ENCODE peak calls at places on chromosome 14, in seven cellular contexts. N, G, A, T, I, E and U are unnamed samples.

GRCh38 chr14:59240356-59240755 is 51.9 kb downstream of the DAAM1 start:
- DNase-seq in A (no peak), E (no peak), I (no peak), G (no peak), T (no peak), N (no peak), U (no peak)

GRCh38 chr14:72714094-72714493 is 179.8 kb downstream of the DPF3 start:
- DNase-seq in I (peak), A (no peak), G (no peak), N (no peak), T (no peak), E (no peak), U (no peak)

GRCh38 chr14:50320279-50320678 is 8.2 kb downstream of the DMAC2L start:
- DNase-seq in I (no peak), A (no peak), T (no peak), E (no peak), G (no peak), N (no peak), U (no peak)

GRCh38 chr14:29906256-29906885 is 21.3 kb downstream of the PRKD1 start:
- DNase-seq in A (no peak), N (no peak), I (no peak), E (no peak), T (no peak), G (no peak), U (no peak)

GRCh38 chr14:53516261-53516774 is 363.2 kb upstream of the DDHD1 start:
- DNase-seq in G (no peak), T (no peak), E (no peak), I (no peak), N (no peak), A (no peak), U (no peak)

GRCh38 chr14:59332727-59333126 is 132.5 kb downstream of the GPR135 start:
- DNase-seq in I (no peak), T (no peak), N (no peak), A (no peak), G (no peak), E (no peak), U (no peak)

GRCh38 chr14:49875640-49876198 is 17.2 kb upstream of the ARF6 start:
- DNase-seq in T (no peak), I (no peak), N (no peak), A (no peak), G (no peak), E (no peak), U (no peak)

GRCh38 chr14:97299661-97300060 is 502.5 kb downstream of the VRK1 start:
- DNase-seq in T (no peak), I (peak), N (no peak), G (no peak), A (no peak), E (no peak), U (no peak)

GRCh38 chr14:71181215-71182003 is 274.1 kb downstream of the PCNX1 start:
- DNase-seq in A (no peak), N (no peak), T (no peak), E (no peak), I (no peak), G (no peak), U (no peak)

GRCh38 chr14:92352158-92352985 is 29.4 kb downstream of the SLC24A4 start:
- DNase-seq in G (no peak), T (no peak), E (no peak), I (peak), A (peak), N (no peak), U (no peak)

GRCh38 chr14:30608533-30609006 is 13.5 kb upstream of the SCFD1 start:
- DNase-seq in G (no peak), E (no peak), I (no peak), T (no peak), A (no peak), N (no peak), U (peak)

GRCh38 chr14:51006781-51007211 is 62.5 kb upstream of the PYGL start:
- DNase-seq in N (no peak), T (no peak), I (no peak), E (peak), G (no peak), A (peak), U (peak)

GRCh38 chr14:105294142-105294597 is 6.6 kb downstream of the BRF1 start:
- DNase-seq in G (no peak), A (peak), I (peak), N (peak), E (no peak), T (peak), U (no peak)

GRCh38 chr14:72679591-72680151 is 214.2 kb downstream of the DPF3 start:
- DNase-seq in N (no peak), A (no peak), I (no peak), G (no peak), E (no peak), T (no peak), U (no peak)

GRCh38 chr14:59964251-59965007 is 44.5 kb downstream of the LRRC9 start:
- DNase-seq in I (peak), T (no peak), E (no peak), G (no peak), N (no peak), A (no peak), U (no peak)

GRCh38 chr14:74933925-74934435 is 10.9 kb upstream of the RPS6KL1 start:
- DNase-seq in N (no peak), E (no peak), A (no peak), T (no peak), I (no peak), G (no peak), U (no peak)

GRCh38 chr14:31426663-31427062 is 6.3 kb upstream of the HEATR5A start:
- DNase-seq in A (no peak), E (no peak), I (no peak), T (no peak), N (no peak), G (no peak), U (no peak)

GRCh38 chr14:103745424-103745823 is 29.8 kb downstream of the ZFYVE21 start:
- DNase-seq in T (no peak), G (peak), N (no peak), E (no peak), A (no peak), I (no peak), U (no peak)

GRCh38 chr14:104892517-104893434 is 27.7 kb downstream of the CEP170B start:
- DNase-seq in A (peak), N (no peak), I (no peak), T (no peak), G (peak), E (no peak), U (no peak)

GRCh38 chr14:55052259-55052930 is 948 bp downstream of the MAPK1IP1L start:
- DNase-seq in A (no peak), I (no peak), N (no peak), G (no peak), T (no peak), E (no peak), U (no peak)

GRCh38 chr14:104925941-104926609 is 1.4 kb downstream of the PLD4 start:
- DNase-seq in G (peak), E (no peak), T (no peak), N (no peak), A (no peak), I (no peak), U (no peak)

GRCh38 chr14:103008768-103009342 is 48.5 kb downstream of the CDC42BPB start:
- DNase-seq in G (peak), I (no peak), A (no peak), E (no peak), T (no peak), N (no peak), U (no peak)

GRCh38 chr14:38693423-38693822 is 409.6 kb downstream of the SEC23A start:
- DNase-seq in I (no peak), A (no peak), G (no peak), T (no peak), E (no peak), N (no peak), U (no peak)

GRCh38 chr14:35297677-35298076 is 5.5 kb downstream of the PSMA6 start:
- DNase-seq in E (no peak), A (no peak), G (no peak), I (no peak), T (no peak), N (no peak), U (no peak)

GRCh38 chr14:51354846-51355245 is 114.8 kb downstream of the TMX1 start:
- DNase-seq in T (no peak), I (no peak), E (no peak), A (no peak), N (no peak), G (no peak), U (no peak)

GRCh38 chr14:91127411-91127810 is 13.5 kb downstream of the DGLUCY start:
- DNase-seq in G (no peak), E (no peak), I (no peak), T (no peak), N (no peak), A (peak), U (no peak)

GRCh38 chr14:98077176-98077575 is 1194.8 kb downstream of the BCL11B start:
- DNase-seq in A (no peak), T (no peak), I (no peak), G (no peak), E (no peak), N (no peak), U (no peak)

GRCh38 chr14:73802431-73803188 is 49.0 kb upstream of the PTGR2 start:
- DNase-seq in I (no peak), T (no peak), A (no peak), E (no peak), N (no peak), G (peak), U (no peak)

GRCh38 chr14:100345711-100346110 is 22.6 kb downstream of the SLC25A47 start:
- DNase-seq in I (no peak), E (no peak), A (peak), N (no peak), G (no peak), T (no peak), U (no peak)

GRCh38 chr14:104749958-104750529 is 2.9 kb upstream of the SIVA1 start:
- DNase-seq in E (no peak), N (no peak), I (no peak), T (no peak), G (no peak), A (no peak), U (no peak)

GRCh38 chr14:21041676-21042433 is at the start of gene RNASE7:
- DNase-seq in A (peak), I (no peak), N (no peak), G (no peak), E (no peak), T (no peak), U (no peak)

GRCh38 chr14:100539766-100540140 is 47.5 kb downstream of the BEGAIN start:
- DNase-seq in T (no peak), N (no peak), I (no peak), E (no peak), G (peak), A (no peak), U (no peak)

DNA sequence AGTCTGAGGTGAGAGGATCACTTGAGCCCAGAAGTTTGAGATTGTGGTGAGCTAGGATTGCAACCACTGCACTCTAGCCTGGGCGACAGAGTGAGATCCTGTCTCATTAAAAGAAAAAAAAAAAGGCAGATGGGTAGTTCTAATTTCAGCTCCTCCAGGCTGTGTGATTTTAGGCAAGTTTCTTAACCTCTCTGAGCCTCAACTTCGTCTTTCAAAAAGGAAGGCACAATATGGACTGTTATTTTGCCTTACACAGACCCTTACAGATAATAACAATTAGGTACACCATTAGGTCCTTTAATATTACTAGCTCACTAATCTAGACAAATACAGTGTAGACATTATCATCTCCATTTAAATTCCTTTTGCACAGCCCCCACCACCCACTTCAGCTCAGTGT is 4.8 kb upstream of the CCDC177 start:
- DNase-seq in E (no peak), G (no peak), I (no peak), N (no peak), T (no peak), A (no peak), U (no peak)
- H3K4me3 ChIP-seq in E (no peak), G (no peak), I (no peak), N (no peak), T (no peak), A (no peak), U (no peak)

GRCh38 chr14:95431199-95432145 is 85.0 kb downstream of the SYNE3 start:
- DNase-seq in G (peak), I (no peak), E (no peak), A (no peak), T (no peak), N (no peak), U (no peak)
- H3K4me3 ChIP-seq in G (no peak), I (no peak), E (no peak), A (no peak), T (no peak), N (no peak), U (no peak)

GRCh38 chr14:65269732-65270131 is 142.8 kb upstream of the FUT8 start:
- DNase-seq in N (no peak), A (no peak), E (no peak), T (no peak), G (no peak), I (no peak), U (no peak)
- H3K4me3 ChIP-seq in N (no peak), A (no peak), E (no peak), T (no peak), G (no peak), I (no peak), U (no peak)

GRCh38 chr14:101791919-101792572 is 30.5 kb downstream of the PPP2R5C start:
- DNase-seq in T (no peak), A (no peak), I (peak), G (no peak), N (no peak), E (no peak), U (peak)

GRCh38 chr14:101789222-101789621 is 27.7 kb downstream of the PPP2R5C start:
- DNase-seq in G (no peak), T (no peak), I (no peak), A (no peak), N (no peak), E (no peak), U (no peak)

GRCh38 chr14:101784631-101785030 is 23.1 kb downstream of the PPP2R5C start:
- DNase-seq in T (no peak), I (no peak), A (no peak), N (no peak), G (peak), E (no peak), U (no peak)

GRCh38 chr14:101790232-101790631 is 28.7 kb downstream of the PPP2R5C start:
- DNase-seq in A (no peak), T (no peak), I (no peak), N (no peak), G (no peak), E (no peak), U (no peak)

DNA sequence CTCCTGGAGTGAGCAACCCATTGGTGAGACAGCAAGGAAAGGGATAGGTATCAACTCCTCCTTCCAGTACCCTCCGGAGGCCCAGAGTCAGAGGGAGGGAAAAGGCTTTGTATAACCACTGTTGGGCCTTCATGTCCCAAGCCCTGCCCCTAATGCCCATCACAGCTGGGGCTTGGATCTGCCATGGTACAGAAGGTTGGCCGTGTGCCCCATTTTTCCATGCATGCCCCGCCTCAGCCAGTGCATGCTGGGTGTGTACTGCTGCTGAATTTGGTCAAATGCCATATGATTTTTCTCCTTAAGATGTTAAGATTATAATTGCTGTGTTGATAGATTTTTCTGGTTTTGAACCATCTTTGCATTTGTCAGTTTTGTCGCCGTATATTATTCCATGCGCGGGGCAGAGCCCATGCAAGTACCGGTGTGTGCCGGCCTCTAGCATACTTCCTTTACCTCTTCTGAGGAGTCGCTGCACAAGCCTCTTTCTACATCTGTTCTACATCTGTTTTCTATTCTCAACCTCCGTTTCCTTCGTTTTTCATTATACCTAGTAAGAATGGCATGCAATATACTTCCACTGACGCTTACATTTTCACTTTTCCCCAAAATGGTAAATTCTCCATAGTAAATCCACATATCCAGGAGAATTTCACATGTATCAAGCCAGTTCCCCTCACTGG is 26.6 kb downstream of the PPP2R5C start:
- DNase-seq in E (no peak), N (no peak), A (no peak), T (no peak), I (no peak), G (no peak), U (no peak)
- H3K4me3 ChIP-seq in E (no peak), N (no peak), A (no peak), T (no peak), I (no peak), G (no peak), U (no peak)

GRCh38 chr14:94114589-94115067 is 4.1 kb downstream of the IFI27 start:
- DNase-seq in G (no peak), E (no peak), T (no peak), I (no peak), N (no peak), A (no peak), U (no peak)
- H3K4me3 ChIP-seq in G (no peak), E (no peak), T (no peak), I (no peak), N (no peak), A (no peak), U (no peak)

DNA sequence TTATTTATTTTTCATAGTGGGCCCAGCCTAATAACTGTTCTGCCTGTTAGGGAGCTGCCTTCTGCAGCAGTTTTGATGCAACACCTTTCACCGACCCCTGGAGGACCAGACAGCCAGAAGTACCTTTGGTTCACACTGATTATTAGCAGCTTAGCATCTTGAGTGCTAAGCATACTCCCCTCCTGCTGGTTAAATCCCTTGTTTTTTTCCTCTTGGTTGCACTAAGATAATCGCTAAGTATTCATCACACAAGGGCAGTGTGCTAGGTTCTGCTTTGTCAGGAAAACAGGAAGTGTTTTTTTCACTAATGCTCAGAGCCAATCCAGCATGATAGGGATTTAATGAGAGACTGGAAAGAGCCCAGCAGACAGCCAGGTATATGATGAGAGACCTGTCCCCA is 437.0 kb downstream of the FUT8 start:
- DNase-seq in I (no peak), A (no peak), E (no peak), G (no peak), T (no peak), N (peak), U (peak)
- H3K4me3 ChIP-seq in I (peak), A (no peak), E (no peak), G (no peak), T (no peak), N (no peak), U (no peak)